ENCODE peak calls at places on chromosomes 11 and 22, in seven cellular contexts. Z is EH; K is anterior cingulate cortex; B is SK-N-DZ; Q is NCI-H2107; P is GM23338; X is stimulated activated CD4-positive, alpha-beta T cell treated with anti-CD3 and anti-CD28 coated beads, Interleukin-1b, Interleukin-23, amount 100 ng/mL, for 4 hours. R is an unnamed sample.

GRCh38 chr11:58505849-58506248 is 2.1 kb downstream of the OR5B21 start:
- DNase-seq in X (no peak), B (no peak), Q (no peak), K (no peak), Z (no peak), P (no peak), R (no peak)

GRCh38 chr11:61377461-61378160 is 14.8 kb upstream of the TMEM216 start:
- DNase-seq in Q (no peak), K (no peak), P (no peak), Z (peak; percentile 61), B (no peak), X (no peak), R (peak; percentile 77)

GRCh38 chr11:121418625-121419114 is 33.4 kb upstream of the SORL1 start:
- DNase-seq in B (peak; percentile 1), Z (no peak), X (peak; percentile 7), K (no peak), Q (no peak), P (no peak), R (peak; percentile 4)

GRCh38 chr22:30856699-30857098 is 111.9 kb downstream of the MORC2 start:
- DNase-seq in X (no peak), Z (no peak), B (no peak), P (no peak), K (no peak), Q (no peak), R (no peak)

GRCh38 chr11:32090774-32091370 is at the start of gene RCN1:
- DNase-seq in B (peak; percentile 81), X (peak; percentile 34), K (peak; percentile 8), Q (no peak), Z (peak; percentile 89), P (peak; percentile 93), R (peak; percentile 94)

GRCh38 chr11:111408789-111409727 is 30.0 kb upstream of the POU2AF1 start:
- DNase-seq in X (no peak), Z (peak; percentile 23), Q (no peak), P (no peak), K (no peak), B (no peak), R (peak; percentile 32)

GRCh38 chr11:11660351-11660750 is 38.5 kb upstream of the GALNT18 start:
- DNase-seq in X (no peak), Q (no peak), P (no peak), Z (no peak), K (no peak), B (no peak), R (no peak)

GRCh38 chr11:70270104-70270876 is at the start of gene PPFIA1:
- DNase-seq in X (peak; percentile 93), Q (peak; percentile 93), Z (peak; percentile 94), P (peak; percentile 97), K (peak; percentile 92), B (peak; percentile 91), R (peak; percentile 99)

GRCh38 chr22:29334696-29335344 is 19.3 kb upstream of the RASL10A start:
- DNase-seq in Z (no peak), P (no peak), B (no peak), Q (no peak), K (no peak), X (no peak), R (no peak)

GRCh38 chr22:31084811-31085492 is 3.8 kb downstream of the SMTN start:
- DNase-seq in Z (peak; percentile 91), K (peak; percentile 70), Q (no peak), P (peak; percentile 98), B (no peak), X (peak; percentile 82), R (peak; percentile 94)

GRCh38 chr11:64585150-64585549 is 5.9 kb upstream of the SLC22A12 start:
- DNase-seq in Z (no peak), P (no peak), X (no peak), B (no peak), Q (no peak), K (no peak), R (no peak)

GRCh38 chr11:43547411-43547718 is 133.2 kb upstream of the HSD17B12 start:
- DNase-seq in K (no peak), Z (no peak), P (peak; percentile 64), B (no peak), X (no peak), Q (no peak), R (no peak)

GRCh38 chr22:28769394-28770085 is 3.0 kb upstream of the CCDC117 start:
- DNase-seq in Q (no peak), K (no peak), Z (no peak), P (no peak), X (no peak), B (no peak), R (no peak)

GRCh38 chr11:2267306-2267861 is 3.0 kb downstream of the ASCL2 start:
- DNase-seq in Z (no peak), Q (no peak), X (no peak), K (no peak), P (no peak), B (no peak), R (no peak)

GRCh38 chr11:65448418-65449196 is 26.0 kb downstream of the NEAT1 start:
- DNase-seq in X (no peak), Z (peak; percentile 79), Q (no peak), B (peak; percentile 51), P (peak; percentile 46), K (no peak), R (peak; percentile 57)

GRCh38 chr11:76218449-76219206 is 12.3 kb upstream of the WNT11 start:
- DNase-seq in Q (no peak), K (no peak), Z (no peak), X (no peak), B (no peak), P (no peak), R (no peak)

GRCh38 chr11:62671604-62672528 is at the start of the genes LBHD1 and UQCC3:
- DNase-seq in K (peak; percentile 68), Q (peak; percentile 65), X (peak; percentile 63), B (peak; percentile 89), P (peak; percentile 97), Z (peak; percentile 82), R (peak; percentile 92)

GRCh38 chr22:50672471-50673230 is at the start of gene SHANK3:
- DNase-seq in K (no peak), X (no peak), Q (no peak), P (peak; percentile 42), B (no peak), Z (no peak), R (no peak)

GRCh38 chr11:128171496-128171895 is 415.9 kb downstream of the ETS1 start:
- DNase-seq in P (no peak), K (no peak), Q (no peak), B (no peak), Z (no peak), X (no peak), R (peak; percentile 69)

GRCh38 chr11:93668171-93668570 is 6.7 kb downstream of the CEP295 start:
- DNase-seq in P (no peak), K (no peak), B (no peak), Z (peak; percentile 28), X (no peak), Q (no peak), R (peak; percentile 29)

GRCh38 chr11:71176812-71177211 is 75.6 kb downstream of the SHANK2 start:
- DNase-seq in K (no peak), B (no peak), Z (no peak), Q (no peak), P (no peak), X (no peak), R (no peak)

GRCh38 chr11:108221981-108222685 is at the start of gene NPAT:
- DNase-seq in X (no peak), Q (no peak), B (no peak), P (no peak), Z (no peak), K (no peak), R (no peak)

GRCh38 chr11:11157201-11157600 is 195.8 kb downstream of the CSNK2A3 start:
- DNase-seq in Z (peak; percentile 48), Q (no peak), B (peak; percentile 10), X (peak; percentile 44), P (peak; percentile 84), K (no peak), R (peak; percentile 41)

GRCh38 chr11:65444314-65445051 is 21.9 kb downstream of the NEAT1 start:
- DNase-seq in P (no peak), B (peak; percentile 23), Q (no peak), X (no peak), K (no peak), Z (peak; percentile 57), R (peak; percentile 47)

R was measured in astrocyte of the hippocampus.